ENCODE peak calls at places on chromosomes 3 and 15, in six cellular contexts. Q is AG10803, E is astrocyte of the spinal cord, V is neural crest cell, P is dorsolateral prefrontal cortex, L is Calu3. A is an unnamed sample.

GRCh38 chr3:65052101-65052500 is 364.3 kb upstream of the ADAMTS9 start:
- DNase-seq in Q (no peak), E (no peak), V (no peak), P (no peak), L (no peak), A (peak; percentile 11)

GRCh38 chr3:168002786-168003368 is 92.8 kb downstream of the GOLIM4 start:
- DNase-seq in Q (peak; percentile 1), E (peak; percentile 68), V (no peak), P (no peak), L (peak; percentile 16), A (peak; percentile 64)

GRCh38 chr3:172152869-172153268 is 113.5 kb downstream of the FNDC3B start:
- DNase-seq in Q (peak; percentile 55), E (no peak), V (no peak), P (no peak), L (peak; percentile 55), A (peak; percentile 58)

GRCh38 chr3:100802126-100802525 is 92.8 kb downstream of the TFG start:
- DNase-seq in Q (no peak), E (no peak), V (no peak), P (no peak), L (peak; percentile 56), A (no peak)

GRCh38 chr3:156764761-156765160 is 61.4 kb upstream of the LEKR1 start:
- DNase-seq in Q (no peak), E (no peak), V (no peak), P (no peak), L (no peak), A (no peak)

GRCh38 chr3:159814161-159814560 is 174.5 kb upstream of the IL12A start:
- DNase-seq in Q (no peak), E (no peak), V (no peak), P (no peak), L (peak; percentile 66), A (peak; percentile 74)

GRCh38 chr3:36525115-36525711 is 144.9 kb downstream of the STAC start:
- DNase-seq in Q (peak; percentile 87), E (peak; percentile 84), V (no peak), P (no peak), L (no peak), A (peak; percentile 49)

GRCh38 chr15:83010709-83011270 is 649 bp downstream of the C15orf40 start:
- DNase-seq in Q (peak; percentile 75), E (peak; percentile 79), V (peak; percentile 69), P (peak; percentile 79), L (peak; percentile 87), A (peak; percentile 70)

GRCh38 chr3:23762214-23763039 is 43.3 kb upstream of the UBE2E1 start:
- DNase-seq in Q (peak; percentile 64), E (no peak), V (no peak), P (no peak), L (no peak), A (no peak)

DNA sequence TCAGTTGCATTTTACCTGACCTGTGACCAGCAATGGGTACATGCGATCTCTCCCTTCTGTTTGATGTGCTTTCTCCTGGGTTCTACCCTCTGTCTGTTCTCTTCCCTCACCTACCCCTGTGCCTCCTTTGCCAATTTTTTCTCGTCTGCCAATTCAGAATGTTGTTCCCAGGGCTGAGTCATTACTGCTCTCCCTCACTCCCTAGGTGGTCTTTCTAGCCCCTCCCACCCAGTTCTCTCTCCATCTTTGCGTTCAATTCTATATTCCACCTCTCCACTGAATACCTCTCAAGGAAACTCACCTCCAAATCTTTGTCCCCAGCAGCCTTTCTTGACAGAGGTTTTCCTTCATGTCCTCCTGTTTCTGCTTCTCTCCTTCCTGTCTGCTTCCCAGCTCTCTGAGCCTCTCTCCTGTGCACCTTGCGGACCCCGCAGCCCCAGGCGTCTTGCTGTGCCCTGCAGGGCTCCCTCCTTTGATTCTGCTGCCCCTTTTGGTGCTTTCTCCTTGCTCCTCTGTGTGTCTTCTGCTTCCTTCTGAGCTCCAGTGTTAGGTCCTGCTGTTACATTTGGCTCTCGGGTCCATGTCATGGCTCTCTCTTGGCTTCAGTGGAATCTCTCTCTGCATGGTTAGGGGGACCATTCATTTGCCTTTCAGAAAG is 398.2 kb upstream of the TPM1 start:
- DNase-seq in Q (no peak), E (no peak), V (no peak), P (no peak), L (no peak), A (no peak)
- TF ChIP-seq CTCF in Q (no peak), E (no peak), V (no peak), P (no peak), L (no peak), A (no peak)

GRCh38 chr3:14113964-14114667 is 10.6 kb downstream of the CHCHD4 start:
- DNase-seq in Q (no peak), E (no peak), V (no peak), P (no peak), L (peak; percentile 43), A (no peak)
- TF ChIP-seq CTCF in Q (peak; percentile 12), E (peak; percentile 37), V (peak; percentile 64), P (no peak), L (peak; percentile 18), A (peak; percentile 13)

DNA sequence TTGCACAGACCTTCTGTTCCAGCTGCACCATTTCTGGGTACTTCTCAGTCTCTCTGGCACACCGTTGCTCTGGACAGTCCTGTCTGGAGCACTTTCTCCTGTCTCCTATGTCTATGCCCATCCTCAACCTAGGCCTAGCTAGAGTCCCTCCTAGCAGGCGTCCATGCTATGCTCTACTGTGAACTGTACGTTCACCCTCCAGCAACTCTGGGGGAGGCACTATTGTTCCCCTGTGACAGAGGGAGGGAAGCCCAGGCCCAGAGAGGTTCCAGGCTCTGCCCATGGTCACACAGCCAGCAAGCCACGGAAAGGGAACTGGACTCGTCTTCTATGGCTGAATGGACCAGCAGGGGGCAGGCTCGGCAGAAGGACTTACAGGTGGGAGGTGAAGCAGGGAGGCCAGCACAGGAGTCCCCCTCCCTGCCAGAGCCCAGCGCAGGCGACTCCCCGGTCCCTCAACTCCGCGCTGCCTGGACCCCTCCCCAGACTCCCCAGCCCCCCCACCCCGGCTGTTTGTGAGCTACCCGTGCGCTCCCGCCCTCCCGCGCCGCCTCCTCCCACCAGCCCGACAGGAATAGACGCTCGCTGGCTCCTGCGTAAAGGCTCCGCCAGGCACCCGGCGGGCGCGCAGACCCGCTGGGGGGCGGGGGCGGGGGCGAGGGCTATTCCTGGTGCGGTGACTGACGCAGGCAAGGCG is 1.7 kb upstream of the LINGO1 start:
- DNase-seq in Q (peak; percentile 23), E (peak; percentile 29), V (peak; percentile 80), P (peak; percentile 78), L (peak; percentile 87), A (peak; percentile 68)
- TF ChIP-seq CTCF in Q (peak; percentile 46), E (peak; percentile 66), V (peak; percentile 81), P (peak; percentile 56), L (peak; percentile 68), A (peak; percentile 61)

DNA sequence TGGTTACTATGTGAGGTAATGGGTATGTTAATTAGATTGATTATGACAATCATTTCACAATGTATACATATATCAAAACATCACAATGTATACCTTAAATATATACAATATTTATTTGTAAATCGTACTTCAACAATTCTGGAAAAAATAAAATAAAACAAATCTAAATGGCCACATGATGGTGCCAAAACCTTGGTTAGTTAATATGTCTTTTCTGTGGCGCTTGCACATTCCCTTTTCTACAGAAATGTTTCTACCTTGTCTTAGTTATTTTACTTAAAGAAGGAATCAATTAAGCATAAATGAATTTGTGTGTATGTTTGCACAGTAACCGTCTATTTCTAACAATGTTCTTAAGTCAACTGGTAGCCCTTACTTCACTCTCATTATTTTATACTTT is 53.4 kb downstream of the OXSM start:
- DNase-seq in Q (no peak), E (no peak), V (no peak), P (no peak), L (no peak), A (peak; percentile 14)
- TF ChIP-seq CTCF in Q (peak; percentile 16), E (no peak), V (peak; percentile 54), P (peak; percentile 55), L (no peak), A (peak; percentile 42)

GRCh38 chr15:89569090-89569745 is 6.1 kb upstream of the TICRR start:
- DNase-seq in Q (no peak), E (no peak), V (no peak), P (no peak), L (no peak), A (no peak)

GRCh38 chr15:89566621-89567294 is 8.5 kb upstream of the TICRR start:
- DNase-seq in Q (no peak), E (no peak), V (no peak), P (no peak), L (no peak), A (no peak)

GRCh38 chr15:89566141-89566540 is 9.1 kb upstream of the TICRR start:
- DNase-seq in Q (peak; percentile 16), E (no peak), V (no peak), P (no peak), L (no peak), A (no peak)
- TF ChIP-seq CTCF in Q (no peak), E (no peak), V (no peak), P (no peak), L (no peak), A (no peak)

DNA sequence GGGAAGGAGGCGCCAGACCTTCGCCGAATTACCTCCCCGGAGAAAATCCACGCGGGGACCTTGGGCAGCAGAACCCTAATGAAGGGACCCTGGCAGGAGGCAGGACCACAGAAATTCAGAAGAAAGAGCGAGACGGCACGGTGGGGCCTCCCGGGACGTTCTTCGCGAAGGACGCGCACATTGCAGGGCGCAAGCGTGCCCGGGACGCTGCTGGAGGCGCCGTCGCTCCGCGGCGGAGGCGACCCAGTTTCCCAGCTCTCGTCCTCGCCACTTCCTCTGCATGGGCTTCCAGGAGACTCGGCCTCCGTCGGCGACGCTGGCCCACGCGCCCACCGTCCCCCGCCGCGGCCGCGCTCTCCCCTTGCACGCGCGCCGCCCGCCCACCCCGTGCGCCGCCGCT is 31.9 kb upstream of the SMAD3 start:
- DNase-seq in Q (no peak), E (no peak), V (no peak), P (no peak), L (no peak), A (no peak)
- TF ChIP-seq CTCF in Q (peak; percentile 1), E (no peak), V (no peak), P (no peak), L (no peak), A (no peak)

GRCh38 chr3:28726840-28727239 is 378.2 kb upstream of the AZI2 start:
- DNase-seq in Q (peak; percentile 13), E (peak; percentile 14), V (peak; percentile 24), P (no peak), L (peak; percentile 64), A (peak; percentile 76)
- TF ChIP-seq CTCF in Q (peak; percentile 52), E (peak; percentile 61), V (peak; percentile 64), P (peak; percentile 41), L (peak; percentile 46), A (peak; percentile 56)

GRCh38 chr3:53845103-53845880 is 927 bp downstream of the CHDH start:
- DNase-seq in Q (peak; percentile 28), E (peak; percentile 23), V (no peak), P (peak; percentile 47), L (peak; percentile 67), A (peak; percentile 47)
- TF ChIP-seq CTCF in Q (peak; percentile 33), E (peak; percentile 40), V (peak; percentile 44), P (no peak), L (no peak), A (no peak)

GRCh38 chr3:183435701-183436100 is 7.3 kb upstream of the MCF2L2 start:
- DNase-seq in Q (no peak), E (no peak), V (no peak), P (no peak), L (no peak), A (no peak)
- TF ChIP-seq CTCF in Q (no peak), E (no peak), V (no peak), P (no peak), L (no peak), A (no peak)